ENCODE peak calls at places on chromosome 7, in six cellular contexts. M, R, J, C, K and D are unnamed samples.

GRCh38 chr7:37027557-37028341 is 303.5 kb upstream of the AOAH start:
- DNase-seq in M (no peak), R (no peak), J (no peak), C (no peak), K (no peak), D (peak; percentile 32)

GRCh38 chr7:158957921-158958471 is 101.6 kb downstream of the DYNC2I1 start:
- DNase-seq in M (no peak), R (peak; percentile 65), J (peak; percentile 74), C (no peak), K (no peak), D (no peak)

GRCh38 chr7:131045526-131045925 is 282.1 kb upstream of the MKLN1 start:
- DNase-seq in M (no peak), R (no peak), J (no peak), C (no peak), K (no peak), D (no peak)

GRCh38 chr7:139490130-139490529 is 6.7 kb upstream of the KLRG2 start:
- DNase-seq in M (no peak), R (no peak), J (no peak), C (no peak), K (no peak), D (no peak)

GRCh38 chr7:4006687-4007086 is 675.4 kb upstream of the FOXK1 start:
- DNase-seq in M (no peak), R (no peak), J (no peak), C (no peak), K (no peak), D (no peak)

GRCh38 chr7:81150951-81151361 is 232.1 kb upstream of the SEMA3C start:
- DNase-seq in M (peak; percentile 31), R (no peak), J (no peak), C (no peak), K (peak; percentile 31), D (peak; percentile 22)

GRCh38 chr7:92177362-92177761 is 1.6 kb downstream of the LRRD1 start:
- DNase-seq in M (peak; percentile 70), R (no peak), J (no peak), C (no peak), K (peak; percentile 61), D (no peak)

GRCh38 chr7:54581511-54581910 is 39.3 kb downstream of the VSTM2A start:
- DNase-seq in M (no peak), R (no peak), J (no peak), C (no peak), K (no peak), D (no peak)

GRCh38 chr7:43658718-43659548 is 70.4 kb downstream of the COA1 start:
- DNase-seq in M (peak; percentile 93), R (no peak), J (no peak), C (no peak), K (peak; percentile 53), D (no peak)

GRCh38 chr7:130131964-130132875 is 61.9 kb downstream of the KLHDC10 start:
- DNase-seq in M (no peak), R (no peak), J (no peak), C (no peak), K (no peak), D (no peak)

GRCh38 chr7:100585511-100586265 is at the start of gene LRCH4:
- DNase-seq in M (no peak), R (peak; percentile 88), J (peak; percentile 74), C (no peak), K (no peak), D (peak; percentile 72)

GRCh38 chr7:75599244-75599771 is 107.2 kb downstream of the SPDYE5 start:
- DNase-seq in M (no peak), R (peak; percentile 77), J (peak; percentile 65), C (peak; percentile 15), K (no peak), D (no peak)

GRCh38 chr7:155971180-155971770 is 159.0 kb upstream of the SHH start:
- DNase-seq in M (no peak), R (no peak), J (peak; percentile 12), C (no peak), K (no peak), D (no peak)

GRCh38 chr7:81064446-81064845 is 145.6 kb upstream of the SEMA3C start:
- DNase-seq in M (peak; percentile 36), R (no peak), J (no peak), C (no peak), K (peak; percentile 49), D (no peak)

GRCh38 chr7:1238363-1239331 is 6.0 kb downstream of the UNCX start:
- DNase-seq in M (no peak), R (no peak), J (no peak), C (no peak), K (no peak), D (peak; percentile 37)

GRCh38 chr7:157691521-157692155 is 354.8 kb downstream of the DNAJB6 start:
- DNase-seq in M (no peak), R (peak; percentile 67), J (peak; percentile 42), C (peak; percentile 77), K (no peak), D (no peak)

GRCh38 chr7:131203291-131203976 is 124.2 kb upstream of the MKLN1 start:
- DNase-seq in M (no peak), R (no peak), J (no peak), C (no peak), K (no peak), D (no peak)

GRCh38 chr7:55133630-55134392 is 115.0 kb downstream of the EGFR start:
- DNase-seq in M (peak; percentile 99), R (no peak), J (no peak), C (no peak), K (peak; percentile 99), D (no peak)

GRCh38 chr7:129502708-129503685 is 666 bp downstream of the SMKR1 start:
- DNase-seq in M (no peak), R (peak; percentile 63), J (peak; percentile 60), C (peak; percentile 43), K (peak; percentile 14), D (peak; percentile 63)

GRCh38 chr7:27389508-27389907 is 146.9 kb downstream of the EVX1 start:
- DNase-seq in M (no peak), R (no peak), J (no peak), C (no peak), K (no peak), D (no peak)

GRCh38 chr7:66697451-66698438 is 42.8 kb upstream of the RABGEF1 start:
- DNase-seq in M (peak; percentile 65), R (no peak), J (no peak), C (no peak), K (peak; percentile 14), D (no peak)

GRCh38 chr7:98520356-98520932 is 96.6 kb upstream of the NPTX2 start:
- DNase-seq in M (no peak), R (no peak), J (no peak), C (no peak), K (no peak), D (no peak)

GRCh38 chr7:80379034-80379433 is 132.8 kb downstream of the GNAT3 start:
- DNase-seq in M (peak; percentile 81), R (no peak), J (no peak), C (no peak), K (peak; percentile 41), D (no peak)

GRCh38 chr7:6409991-6410693 is 37.6 kb downstream of the DAGLB start:
- DNase-seq in M (no peak), R (no peak), J (no peak), C (no peak), K (no peak), D (no peak)

GRCh38 chr7:4805110-4805978 is 29.9 kb downstream of the AP5Z1 start:
- DNase-seq in M (no peak), R (no peak), J (no peak), C (no peak), K (no peak), D (no peak)

DNA sequence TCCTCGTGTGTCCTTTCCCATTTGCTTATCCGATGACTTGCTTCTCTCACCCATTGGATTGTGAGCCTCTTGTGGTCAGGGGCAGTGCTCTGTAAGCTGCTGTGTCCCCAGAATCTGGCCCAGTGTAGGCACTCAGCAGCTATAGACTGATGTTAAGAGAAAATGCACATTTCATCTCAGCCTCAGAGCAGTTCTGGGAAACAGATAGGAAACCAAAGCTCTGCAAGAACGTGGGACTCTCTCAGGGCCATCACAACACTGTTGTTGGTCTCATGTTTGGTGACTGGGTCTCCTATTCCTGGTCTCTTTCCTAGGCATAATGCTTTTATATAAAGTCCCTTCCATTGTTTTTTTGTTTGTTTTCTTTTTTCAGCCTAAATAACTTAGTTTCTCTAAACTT is 141.2 kb downstream of the ST7 start:
- DNase-seq in M (no peak), R (no peak), J (no peak), C (no peak), K (no peak), D (no peak)
- H3K18ac ChIP-seq in M (no peak overlapping the region), R (no peak overlapping the region), J (no peak overlapping the region), C (no peak overlapping the region), K (no peak overlapping the region), D (no peak overlapping the region)

GRCh38 chr7:132935608-132936007 is 146.3 kb downstream of the CHCHD3 start:
- DNase-seq in M (no peak), R (no peak), J (no peak), C (no peak), K (no peak), D (no peak)
- H2BK120ac ChIP-seq in M (no peak overlapping the region), R (no peak overlapping the region), J (no peak overlapping the region), C (no peak overlapping the region), K (no peak overlapping the region), D (no peak overlapping the region)

GRCh38 chr7:151080091-151080521 is 503 bp downstream of the FASTK start:
- DNase-seq in M (no peak), R (no peak), J (no peak), C (no peak), K (peak; percentile 47), D (peak; percentile 48)
- H3K18ac ChIP-seq in M (peak overlapping the region; percentile 42), R (peak overlapping the region; percentile 78), J (no peak overlapping the region), C (peak overlapping the region; percentile 98), K (peak overlapping the region; percentile 98), D (peak overlapping the region; percentile 86)

GRCh38 chr7:144885453-144885852 is 49.6 kb upstream of the TPK1 start:
- DNase-seq in M (no peak), R (no peak), J (no peak), C (no peak), K (no peak), D (peak; percentile 87)
- H2BK120ac ChIP-seq in M (no peak overlapping the region), R (no peak overlapping the region), J (no peak overlapping the region), C (no peak overlapping the region), K (no peak overlapping the region), D (no peak overlapping the region)